ENCODE peak calls at places on chromosome 21, in six cellular contexts. Q is GM23248, G is IMR-90, V is upper lobe of right lung, E is aorta, J is fibroblast of lung. K is an unnamed sample.

GRCh38 chr21:17513214-17514123 is 626 bp downstream of the CXADR start:
- DNase-seq in Q (peak; percentile 42), G (no peak), V (peak; percentile 77), E (peak; percentile 77), J (peak; percentile 61), K (peak; percentile 55)

GRCh38 chr21:46111193-46111571 is 13.3 kb downstream of the COL6A2 start:
- DNase-seq in Q (no peak), G (no peak), V (peak; percentile 57), E (peak; percentile 40), J (no peak), K (peak; percentile 42)

GRCh38 chr21:46048926-46049889 is 48.7 kb upstream of the COL6A2 start:
- DNase-seq in Q (peak; percentile 99), G (peak; percentile 100), V (no peak), E (peak; percentile 91), J (peak; percentile 100), K (no peak)

GRCh38 chr21:33644383-33645074 is 2.2 kb downstream of the ITSN1 start:
- DNase-seq in Q (peak; percentile 89), G (peak; percentile 66), V (no peak), E (no peak), J (peak; percentile 68), K (peak; percentile 40)

GRCh38 chr21:27101533-27101932 is 134.6 kb upstream of the ADAMTS5 start:
- DNase-seq in Q (no peak), G (no peak), V (no peak), E (no peak), J (no peak), K (no peak)

GRCh38 chr21:33258475-33258874 is 7.7 kb upstream of the IL10RB start:
- DNase-seq in Q (no peak), G (no peak), V (no peak), E (no peak), J (no peak), K (no peak)

GRCh38 chr21:23249760-23250159 is 2251.6 kb downstream of the NCAM2 start:
- DNase-seq in Q (no peak), G (no peak), V (no peak), E (no peak), J (no peak), K (no peak)

GRCh38 chr21:26743524-26743923 is 101.7 kb downstream of the ADAMTS1 start:
- DNase-seq in Q (no peak), G (no peak), V (no peak), E (no peak), J (no peak), K (no peak)

GRCh38 chr21:46111857-46112730 is 14.2 kb downstream of the COL6A2 start:
- DNase-seq in Q (no peak), G (no peak), V (peak; percentile 62), E (peak; percentile 73), J (no peak), K (peak; percentile 19)

GRCh38 chr21:33372582-33372981 is 30.6 kb upstream of the IFNGR2 start:
- DNase-seq in Q (no peak), G (no peak), V (peak; percentile 52), E (no peak), J (no peak), K (no peak)

GRCh38 chr21:38774152-38774551 is 31.6 kb upstream of the ETS2 start:
- DNase-seq in Q (no peak), G (no peak), V (no peak), E (no peak), J (no peak), K (no peak)

DNA sequence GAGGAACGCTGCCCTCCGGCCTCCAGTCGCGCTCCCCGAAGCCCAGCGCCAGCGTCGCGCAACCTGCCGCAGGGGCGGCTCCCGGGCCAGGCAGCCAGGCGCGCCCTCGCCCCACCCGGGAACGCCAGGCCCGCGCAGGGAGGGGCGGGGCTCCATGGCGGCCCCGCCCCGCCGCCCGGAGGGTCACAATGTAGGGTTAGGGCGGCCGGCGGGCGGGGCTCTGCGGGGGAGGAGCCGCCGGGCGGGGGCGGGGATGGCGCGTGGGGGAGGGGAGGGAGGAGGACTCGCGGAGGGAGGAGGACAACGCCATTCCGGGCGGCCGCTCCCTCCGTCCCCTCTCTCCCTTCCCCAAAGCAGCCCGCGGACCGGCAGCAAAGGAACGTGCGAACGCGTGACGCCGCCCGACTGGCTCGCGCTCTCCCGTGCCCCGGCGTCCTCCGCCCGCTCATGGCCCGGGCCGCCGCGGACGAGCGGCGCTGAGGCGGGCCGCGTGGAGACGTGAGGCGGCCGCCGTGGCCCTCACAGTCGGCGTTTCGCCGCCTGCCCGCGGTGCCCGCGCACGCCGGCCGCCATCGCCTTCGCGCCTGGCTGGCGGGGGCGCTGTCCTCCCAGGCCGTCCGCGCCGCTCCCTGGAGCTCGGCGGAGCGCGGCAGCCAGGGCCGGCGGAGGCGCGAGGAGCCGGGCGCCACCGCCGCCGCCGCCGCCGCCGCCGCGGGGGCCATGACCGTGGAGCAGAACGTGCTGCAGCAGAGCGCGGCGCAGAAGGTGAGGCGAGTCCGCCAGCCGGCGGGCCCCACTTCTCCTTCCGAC is at the start of gene USP25:
- DNase-seq in Q (peak; percentile 87), G (peak; percentile 60), V (peak; percentile 97), E (peak; percentile 97), J (peak; percentile 67), K (peak; percentile 96)
- H3K4me3 ChIP-seq in Q (peak within 1 kb of the TSS; percentile 99), G (peak within 1 kb of the TSS; percentile 96), V (peak within 1 kb of the TSS; percentile 82), E (peak within 1 kb of the TSS; percentile 98), J (peak within 1 kb of the TSS; percentile 89), K (peak within 1 kb of the TSS; percentile 77)

DNA sequence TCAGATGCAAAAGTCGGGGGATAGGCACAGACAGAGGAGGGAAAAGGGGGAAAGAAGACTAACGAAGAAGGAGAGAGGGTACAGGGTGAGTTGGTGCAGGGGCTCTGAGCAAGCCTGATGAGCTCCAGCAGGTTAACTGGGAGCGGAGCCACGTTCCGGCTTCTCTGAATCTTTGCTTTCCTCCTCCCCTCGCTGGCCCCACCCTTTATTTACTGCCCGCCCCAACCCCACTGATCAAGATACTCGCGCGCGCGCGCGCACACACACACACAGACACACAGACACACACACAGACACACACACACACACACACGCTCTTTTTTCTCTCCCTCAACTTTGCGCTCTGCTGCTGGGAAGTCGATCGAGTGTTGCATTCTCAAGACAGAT is at the start of gene GRIK1:
- DNase-seq in Q (peak; percentile 5), G (no peak), V (no peak), E (no peak), J (peak; percentile 4), K (no peak)
- H3K4me3 ChIP-seq in Q (peak within 1 kb of the TSS; percentile 53), G (no peak within 1 kb of the TSS), V (no peak within 1 kb of the TSS), E (no peak within 1 kb of the TSS), J (peak within 1 kb of the TSS; percentile 6), K (no peak within 1 kb of the TSS)

GRCh38 chr21:42432695-42433094 is 29.0 kb downstream of the UBASH3A start:
- DNase-seq in Q (no peak), G (no peak), V (no peak), E (no peak), J (no peak), K (no peak)

GRCh38 chr21:42430570-42430969 is 26.9 kb downstream of the UBASH3A start:
- DNase-seq in Q (no peak), G (no peak), V (no peak), E (no peak), J (no peak), K (no peak)

GRCh38 chr21:42429021-42429420 is 25.3 kb downstream of the UBASH3A start:
- DNase-seq in Q (no peak), G (no peak), V (no peak), E (no peak), J (no peak), K (no peak)

GRCh38 chr21:42429856-42430255 is 26.2 kb downstream of the UBASH3A start:
- DNase-seq in Q (peak; percentile 20), G (no peak), V (no peak), E (no peak), J (no peak), K (no peak)

DNA sequence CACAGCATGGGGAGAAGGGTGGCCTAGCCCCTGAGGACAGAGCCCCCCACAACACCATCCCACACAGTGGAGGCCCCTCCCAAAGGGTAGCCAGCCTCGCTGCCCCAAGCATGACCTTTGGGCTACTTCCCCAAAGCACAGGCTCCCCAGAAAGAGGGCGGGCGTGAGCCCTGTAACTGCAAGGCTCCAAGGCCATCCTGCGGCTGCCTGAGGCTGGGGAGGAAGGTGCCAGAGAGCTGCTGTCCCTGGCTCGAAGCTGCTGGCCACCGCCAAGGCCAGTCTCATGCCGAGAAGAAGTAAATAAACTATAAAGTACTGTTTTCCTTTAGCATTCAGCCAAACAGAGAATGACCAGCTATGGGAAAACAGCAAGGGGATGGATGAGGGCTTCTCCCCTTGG is 27.5 kb downstream of the UBASH3A start:
- DNase-seq in Q (no peak), G (no peak), V (no peak), E (no peak), J (no peak), K (no peak)
- H3K4me3 ChIP-seq in Q (no peak overlapping the region), G (no peak overlapping the region), V (no peak overlapping the region), E (no peak overlapping the region), J (no peak overlapping the region), K (no peak overlapping the region)

GRCh38 chr21:44844256-44844655 is 26.4 kb upstream of the SUMO3 start:
- DNase-seq in Q (no peak), G (no peak), V (no peak), E (no peak), J (no peak), K (no peak)

GRCh38 chr21:44846201-44846484 is 27.3 kb downstream of the PTTG1IP start:
- DNase-seq in Q (no peak), G (no peak), V (no peak), E (no peak), J (no peak), K (no peak)

GRCh38 chr21:44846485-44847260 is 26.8 kb downstream of the PTTG1IP start:
- DNase-seq in Q (peak; percentile 92), G (peak; percentile 35), V (no peak), E (peak; percentile 84), J (peak; percentile 64), K (peak; percentile 54)

GRCh38 chr21:44847261-44848056 is 26.0 kb downstream of the PTTG1IP start:
- DNase-seq in Q (no peak), G (no peak), V (peak; percentile 62), E (peak; percentile 75), J (no peak), K (no peak)

GRCh38 chr21:44845418-44846200 is 27.7 kb upstream of the SUMO3 start:
- DNase-seq in Q (peak; percentile 80), G (peak; percentile 24), V (peak; percentile 84), E (peak; percentile 91), J (peak; percentile 53), K (peak; percentile 73)
- H3K4me3 ChIP-seq in Q (peak overlapping the region; percentile 63), G (peak overlapping the region; percentile 13), V (peak overlapping the region; percentile 31), E (no peak overlapping the region), J (peak overlapping the region; percentile 6), K (no peak overlapping the region)

GRCh38 chr21:41107602-41108001 is 60.4 kb upstream of the BACE2 start:
- DNase-seq in Q (no peak), G (no peak), V (no peak), E (no peak), J (no peak), K (no peak)

GRCh38 chr21:41109174-41109573 is 58.8 kb upstream of the BACE2 start:
- DNase-seq in Q (no peak), G (no peak), V (no peak), E (no peak), J (no peak), K (no peak)

GRCh38 chr21:41110664-41111063 is 57.3 kb upstream of the BACE2 start:
- DNase-seq in Q (no peak), G (no peak), V (no peak), E (no peak), J (no peak), K (no peak)

GRCh38 chr21:41111681-41112080 is 56.3 kb upstream of the BACE2 start:
- DNase-seq in Q (no peak), G (no peak), V (no peak), E (no peak), J (no peak), K (no peak)

GRCh38 chr21:41112740-41113692 is 54.9 kb upstream of the BACE2 start:
- DNase-seq in Q (peak; percentile 92), G (peak; percentile 79), V (no peak), E (no peak), J (peak; percentile 99), K (no peak)
- H3K4me3 ChIP-seq in Q (peak overlapping the region; percentile 71), G (no peak overlapping the region), V (peak overlapping the region; percentile 16), E (no peak overlapping the region), J (no peak overlapping the region), K (no peak overlapping the region)

GRCh38 chr21:42760361-42760970 is 107.0 kb downstream of the PDE9A start:
- DNase-seq in Q (no peak), G (no peak), V (no peak), E (no peak), J (no peak), K (no peak)
- H3K4me3 ChIP-seq in Q (no peak overlapping the region), G (no peak overlapping the region), V (no peak overlapping the region), E (no peak overlapping the region), J (no peak overlapping the region), K (no peak overlapping the region)